ENCODE peak calls at places on chromosomes 1 and 21, in eight cellular contexts. K is frontal cortex; I is fibroblast of lung; L is stimulated activated CD8-positive, alpha-beta memory T cell treated with anti-CD3 and anti-CD28 coated beads, Interleukin-7, amount 100 ng/mL, for 1 hour; C is stimulated activated CD4-positive, alpha-beta T cell treated with anti-CD3 and anti-CD28 coated beads, TNF-alpha, amount 100 ng/mL, for 4 hours; R is pancreas; S is anterior cingulate cortex; Q is Calu3. M is an unnamed sample.

GRCh38 chr1:177567393-177567792 is 396.6 kb downstream of the BRINP2 start:
- DNase-seq in K (no peak), I (peak), L (no peak), C (no peak), R (no peak), S (no peak), Q (peak), M (no peak)

GRCh38 chr1:7247158-7247557 is 461.9 kb downstream of the CAMTA1 start:
- DNase-seq in K (no peak), I (no peak), L (no peak), C (no peak), R (no peak), S (no peak), Q (no peak), M (no peak)

GRCh38 chr21:31529406-31529805 is 130.1 kb upstream of the SOD1 start:
- DNase-seq in K (no peak), I (no peak), L (no peak), C (no peak), R (no peak), S (no peak), Q (no peak), M (no peak)

GRCh38 chr1:222757673-222758268 is 20.8 kb downstream of the FAM177B start:
- DNase-seq in K (no peak), I (peak), L (no peak), C (no peak), R (no peak), S (no peak), Q (no peak), M (no peak)

GRCh38 chr1:28199328-28200233 is 23.1 kb upstream of the PTAFR start:
- DNase-seq in K (no peak), I (no peak), L (peak), C (peak), R (no peak), S (no peak), Q (no peak), M (no peak)

GRCh38 chr1:65558215-65558614 is 137.7 kb downstream of the LEPR start:
- DNase-seq in K (no peak), I (no peak), L (no peak), C (no peak), R (no peak), S (no peak), Q (no peak), M (peak)

GRCh38 chr1:112579801-112580510 is 39.0 kb downstream of the ST7L start:
- DNase-seq in K (no peak), I (peak), L (no peak), C (no peak), R (no peak), S (no peak), Q (no peak), M (peak)

GRCh38 chr1:103416681-103417318 is 108.7 kb upstream of the RNPC3 start:
- DNase-seq in K (no peak), I (peak), L (no peak), C (no peak), R (no peak), S (no peak), Q (no peak), M (no peak)

GRCh38 chr1:230172016-230172356 is 104.9 kb downstream of the GALNT2 start:
- DNase-seq in K (no peak), I (no peak), L (no peak), C (no peak), R (peak), S (no peak), Q (no peak), M (no peak)

GRCh38 chr1:110412576-110412975 is 5.1 kb upstream of the LAMTOR5 start:
- DNase-seq in K (peak), I (peak), L (peak), C (peak), R (peak), S (peak), Q (peak), M (peak)

GRCh38 chr1:156591181-156591431 is 470 bp upstream of the NAXE start:
- DNase-seq in K (no peak), I (no peak), L (no peak), C (no peak), R (no peak), S (no peak), Q (no peak), M (no peak)

GRCh38 chr21:37073417-37074194 is 552 bp downstream of the TTC3 start:
- DNase-seq in K (peak), I (peak), L (peak), C (peak), R (peak), S (peak), Q (peak), M (no peak)

GRCh38 chr21:23968722-23969647 is 1638.3 kb downstream of the MRPL39 start:
- DNase-seq in K (no peak), I (peak), L (peak), C (peak), R (peak), S (no peak), Q (peak), M (peak)

GRCh38 chr21:31952828-31953227 is 80.0 kb downstream of the HUNK start:
- DNase-seq in K (no peak), I (no peak), L (no peak), C (no peak), R (no peak), S (no peak), Q (no peak), M (no peak)

GRCh38 chr1:184945034-184945433 is 29.3 kb downstream of the NIBAN1 start:
- DNase-seq in K (peak), I (peak), L (no peak), C (no peak), R (no peak), S (no peak), Q (no peak), M (no peak)

GRCh38 chr1:58358311-58358710 is 188.2 kb downstream of the OMA1 start:
- DNase-seq in K (peak), I (peak), L (no peak), C (no peak), R (no peak), S (no peak), Q (no peak), M (no peak)